ENCODE peak calls at places on chromosome X, in five cellular contexts. X is K562, D is tibial nerve, H is stomach, T is suprapubic skin. F is an unnamed sample.

GRCh38 chrX:131812847-131813825 is 210.0 kb upstream of the STK26 start:
- DNase-seq in X (peak; percentile 71), D (no peak), H (peak; percentile 76), T (no peak), F (peak; percentile 82)

GRCh38 chrX:71017396-71017939 is 50.7 kb downstream of the SNX12 start:
- DNase-seq in X (no peak), D (no peak), H (no peak), T (no peak), F (no peak)

GRCh38 chrX:103817502-103817901 is 14.6 kb downstream of the RAB9B start:
- DNase-seq in X (peak; percentile 64), D (no peak), H (no peak), T (no peak), F (no peak)

GRCh38 chrX:39484159-39484558 is 613.6 kb downstream of the BCOR start:
- DNase-seq in X (no peak), D (no peak), H (no peak), T (no peak), F (no peak)

GRCh38 chrX:2954541-2954940 is 25.4 kb upstream of the ARSD start:
- DNase-seq in X (no peak), D (no peak), H (no peak), T (no peak), F (no peak)

GRCh38 chrX:136260801-136261200 is 9.6 kb upstream of the MAP7D3 start:
- DNase-seq in X (no peak), D (no peak), H (no peak), T (no peak), F (no peak)

GRCh38 chrX:124325732-124326131 is 6.7 kb upstream of the TEX13D start:
- DNase-seq in X (no peak), D (no peak), H (no peak), T (no peak), F (no peak)

GRCh38 chrX:71081348-71082148 is 13.4 kb upstream of the SNX12 start:
- DNase-seq in X (no peak), D (no peak), H (no peak), T (no peak), F (no peak)

GRCh38 chrX:153739754-153740486 is 15.3 kb downstream of the ABCD1 start:
- DNase-seq in X (no peak), D (no peak), H (no peak), T (no peak), F (no peak)

GRCh38 chrX:72714471-72714916 is 388 bp upstream of the PHKA1 start:
- DNase-seq in X (peak; percentile 21), D (peak; percentile 33), H (peak; percentile 68), T (peak; percentile 79), F (peak; percentile 54)

GRCh38 chrX:110022555-110023448 is 19.9 kb downstream of the TMEM164 start:
- DNase-seq in X (no peak), D (no peak), H (no peak), T (no peak), F (no peak)

GRCh38 chrX:26778320-26778888 is 562.4 kb downstream of the MAGEB5 start:
- DNase-seq in X (peak; percentile 10), D (no peak), H (no peak), T (no peak), F (no peak)

GRCh38 chrX:120001787-120002186 is 58.2 kb upstream of the NKAP start:
- DNase-seq in X (no peak), D (no peak), H (no peak), T (no peak), F (no peak)

GRCh38 chrX:7574325-7574724 is 268.6 kb upstream of the VCX start:
- DNase-seq in X (peak; percentile 0), D (no peak), H (no peak), T (no peak), F (no peak)

GRCh38 chrX:136214551-136214950 is 36.6 kb downstream of the MAP7D3 start:
- DNase-seq in X (no peak), D (no peak), H (no peak), T (no peak), F (no peak)

GRCh38 chrX:20361081-20361889 is 94.6 kb upstream of the RPS6KA3 start:
- DNase-seq in X (no peak), D (peak; percentile 21), H (no peak), T (no peak), F (no peak)
- TF ChIP-seq EP300 in X (no peak), D (peak; percentile 12), H (no peak), T (no peak), F (no peak)

GRCh38 chrX:10126044-10126443 is 30.7 kb upstream of the CLCN4 start:
- DNase-seq in X (no peak), D (no peak), H (no peak), T (no peak), F (no peak)

GRCh38 chrX:10126834-10127233 is 29.9 kb upstream of the CLCN4 start:
- DNase-seq in X (no peak), D (no peak), H (no peak), T (no peak), F (no peak)

GRCh38 chrX:10125248-10125615 is 31.5 kb upstream of the CLCN4 start:
- DNase-seq in X (no peak), D (no peak), H (no peak), T (no peak), F (no peak)

GRCh38 chrX:10121787-10122186 is 35.0 kb upstream of the CLCN4 start:
- DNase-seq in X (no peak), D (no peak), H (no peak), T (no peak), F (peak; percentile 41)

GRCh38 chrX:10124506-10125247 is 32.1 kb upstream of the CLCN4 start:
- DNase-seq in X (no peak), D (no peak), H (no peak), T (no peak), F (no peak)
- H3K36me3 ChIP-seq in X (no peaks in the 10 kb centered on the region), D (no peaks in the 10 kb centered on the region), H (no peaks in the 10 kb centered on the region), T (peaks cover 29% of the 10 kb centered on the region), F (no peaks in the 10 kb centered on the region)

DNA sequence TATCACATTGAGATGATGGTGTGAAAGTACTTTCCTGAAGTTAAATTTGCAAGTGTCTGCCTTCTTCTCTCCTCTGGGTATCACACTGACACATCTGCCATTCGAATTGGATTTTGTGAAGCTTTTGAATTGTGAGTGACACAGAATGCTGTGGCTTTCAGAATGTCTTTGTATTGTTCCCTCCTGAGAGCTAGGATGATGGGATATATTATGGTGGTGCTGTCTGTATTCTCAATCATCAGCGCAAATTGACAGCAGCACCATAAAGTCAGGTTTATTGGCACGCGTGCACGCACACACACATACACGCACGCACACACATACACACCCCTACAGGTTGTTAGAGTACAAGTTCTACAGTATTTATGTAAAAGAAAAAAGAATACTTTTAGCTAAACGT is 143.3 kb downstream of the AWAT2 start:
- DNase-seq in X (no peak), D (no peak), H (no peak), T (no peak), F (no peak)
- TF ChIP-seq EP300 in X (no peak), D (no peak), H (no peak), T (no peak), F (no peak)

GRCh38 chrX:47171996-47172395 is 21.6 kb upstream of the UBA1 start:
- DNase-seq in X (no peak), D (no peak), H (peak; percentile 9), T (no peak), F (no peak)
- H3K36me3 ChIP-seq in X (peaks cover 74% of the 10 kb centered on the region), D (no peaks in the 10 kb centered on the region), H (peaks cover 22% of the 10 kb centered on the region), T (peaks cover 63% of the 10 kb centered on the region), F (no peaks in the 10 kb centered on the region)

GRCh38 chrX:130095249-130095648 is 15.0 kb downstream of the ELF4 start:
- DNase-seq in X (no peak), D (no peak), H (no peak), T (no peak), F (no peak)
- TF ChIP-seq EP300 in X (no peak), D (no peak), H (no peak), T (no peak), F (no peak)

F was measured in transverse colon.